ENCODE peak calls at places on chromosomes 7 and 10, in six cellular contexts. Y is suprapubic skin, N is A549, D is H1, F is K562, O is Peyer's patch. Z is an unnamed sample.

GRCh38 chr10:43409385-43410109 is 561 bp upstream of the HNRNPF start:
- DNase-seq in Y (no peak), N (no peak), D (no peak), F (no peak), O (peak; percentile 54), Z (peak; percentile 72)

GRCh38 chr10:13184726-13185514 is 23.6 kb downstream of the MCM10 start:
- DNase-seq in Y (no peak), N (no peak), D (no peak), F (no peak), O (no peak), Z (no peak)

GRCh38 chr10:79340646-79341244 is 6.5 kb upstream of the PPIF start:
- DNase-seq in Y (no peak), N (no peak), D (no peak), F (no peak), O (no peak), Z (no peak)

GRCh38 chr10:5618829-5619228 is 47.6 kb downstream of the ASB13 start:
- DNase-seq in Y (no peak), N (no peak), D (no peak), F (no peak), O (no peak), Z (no peak)

GRCh38 chr7:43701502-43701859 is 27.8 kb downstream of the COA1 start:
- DNase-seq in Y (no peak), N (no peak), D (no peak), F (no peak), O (no peak), Z (no peak)

GRCh38 chr10:49744091-49744685 is 17.9 kb downstream of the OGDHL start:
- DNase-seq in Y (no peak), N (no peak), D (no peak), F (no peak), O (no peak), Z (no peak)

GRCh38 chr10:1257226-1257625 is 201.0 kb downstream of the WDR37 start:
- DNase-seq in Y (no peak), N (no peak), D (no peak), F (no peak), O (no peak), Z (no peak)

GRCh38 chr10:112775892-112776679 is 174.0 kb upstream of the TCF7L2 start:
- DNase-seq in Y (no peak), N (no peak), D (no peak), F (no peak), O (no peak), Z (no peak)

GRCh38 chr7:48251766-48252165 is 80.5 kb downstream of the ABCA13 start:
- DNase-seq in Y (no peak), N (no peak), D (no peak), F (no peak), O (no peak), Z (no peak)

GRCh38 chr7:150404172-150404784 is 25.1 kb downstream of the ZNF775 start:
- DNase-seq in Y (peak; percentile 55), N (no peak), D (no peak), F (no peak), O (peak; percentile 35), Z (peak; percentile 80)

GRCh38 chr7:75994388-75995051 is at the start of gene TMEM120A:
- DNase-seq in Y (peak; percentile 97), N (peak; percentile 98), D (peak; percentile 97), F (peak; percentile 100), O (peak; percentile 97), Z (peak; percentile 92)
- TF ChIP-seq POLR2A in Y (peak; percentile 61), N (peak; percentile 76), D (peak; percentile 89), F (peak; percentile 82), O (peak; percentile 70), Z (peak; percentile 51)

GRCh38 chr10:73379064-73379748 is 20.5 kb upstream of the CFAP70 start:
- DNase-seq in Y (no peak), N (no peak), D (no peak), F (no peak), O (no peak), Z (no peak)
- TF ChIP-seq POLR2A in Y (no peak), N (no peak), D (no peak), F (no peak), O (no peak), Z (no peak)

DNA sequence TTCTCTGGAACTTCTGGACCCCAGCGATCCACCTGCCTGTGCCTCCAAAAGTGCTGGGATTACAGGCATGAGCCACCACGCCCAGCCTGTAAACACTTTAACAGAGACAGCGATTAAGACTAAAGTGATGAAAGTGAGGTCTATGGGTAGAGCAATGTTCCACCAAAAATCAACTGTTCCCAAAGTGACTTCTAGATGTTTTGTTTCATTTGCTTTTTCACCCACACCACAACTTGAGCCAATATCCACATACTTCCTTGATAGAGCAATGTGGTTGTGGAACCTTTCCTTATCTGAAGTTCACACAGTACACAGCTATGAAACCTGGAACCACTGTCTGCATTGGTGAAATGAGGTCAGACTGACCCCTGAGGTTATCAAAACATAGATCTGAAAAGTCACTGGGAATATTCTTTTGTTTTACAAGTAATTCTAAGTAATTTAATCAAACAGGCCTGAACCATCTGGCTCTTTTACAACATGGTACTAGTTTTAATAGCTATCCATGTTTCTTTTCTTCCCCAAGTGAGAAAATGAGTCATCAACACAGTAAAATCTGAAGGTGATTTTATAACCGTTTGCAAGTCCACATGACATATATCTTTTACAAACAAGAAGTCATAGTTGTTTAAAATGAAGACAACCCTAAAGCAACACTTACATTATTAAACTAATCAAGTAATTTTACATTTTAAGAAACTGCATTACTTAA is 80.2 kb downstream of the LRRC17 start:
- DNase-seq in Y (no peak), N (no peak), D (no peak), F (peak; percentile 80), O (no peak), Z (peak; percentile 41)
- TF ChIP-seq POLR2A in Y (no peak), N (no peak), D (no peak), F (peak; percentile 15), O (no peak), Z (no peak)

DNA sequence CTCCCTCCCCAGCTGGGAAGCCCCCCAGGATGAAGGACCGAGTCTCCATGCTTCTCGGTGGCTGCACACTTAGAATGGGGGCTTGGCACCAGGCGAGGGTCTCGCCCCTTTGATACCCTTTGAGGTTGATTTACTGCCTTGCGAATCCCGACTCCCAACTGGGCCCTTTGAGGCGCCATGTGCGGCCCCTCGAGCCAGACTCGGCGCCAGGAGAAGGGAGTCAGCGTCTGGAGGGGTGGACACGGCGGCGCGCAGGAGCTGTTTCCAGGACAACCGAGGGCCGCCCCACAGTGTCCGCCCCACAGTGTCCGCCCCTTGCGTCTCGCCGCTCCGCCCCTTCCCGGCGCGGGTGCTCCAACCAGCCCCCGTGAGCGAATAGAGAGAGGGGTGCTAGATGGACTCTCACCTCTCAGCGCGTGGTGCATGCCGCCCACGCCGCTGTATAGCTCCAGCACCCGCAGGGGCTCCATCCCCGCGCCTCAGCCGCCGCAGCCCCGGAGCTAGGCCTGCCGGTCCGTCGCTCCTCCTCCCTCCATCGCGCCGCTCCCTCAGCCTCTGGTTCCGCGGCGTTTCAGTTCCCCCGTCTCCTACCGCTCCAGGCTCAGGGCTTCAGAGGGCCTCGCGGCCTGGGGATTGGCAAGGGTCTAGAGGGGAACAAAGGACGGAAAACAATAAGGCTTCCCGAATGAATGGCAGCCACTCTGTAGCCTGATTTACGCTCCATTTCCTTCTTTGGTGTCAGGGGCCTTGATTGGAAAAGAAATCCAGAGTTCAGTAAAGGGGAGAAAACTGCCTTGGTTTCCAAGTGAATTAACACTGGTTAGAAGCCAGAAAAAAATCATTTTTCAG is at the start of gene TRDMT1:
- DNase-seq in Y (peak; percentile 93), N (peak; percentile 76), D (peak; percentile 90), F (peak; percentile 87), O (peak; percentile 78), Z (peak; percentile 91)
- TF ChIP-seq POLR2A in Y (peak; percentile 60), N (peak; percentile 51), D (peak; percentile 80), F (peak; percentile 83), O (no peak), Z (peak; percentile 62)

GRCh38 chr7:81484266-81484665 is 285.6 kb downstream of the HGF start:
- DNase-seq in Y (no peak), N (no peak), D (no peak), F (no peak), O (no peak), Z (peak; percentile 36)

GRCh38 chr7:81482600-81483186 is 287.2 kb downstream of the HGF start:
- DNase-seq in Y (no peak), N (peak; percentile 28), D (no peak), F (peak; percentile 26), O (no peak), Z (peak; percentile 38)

DNA sequence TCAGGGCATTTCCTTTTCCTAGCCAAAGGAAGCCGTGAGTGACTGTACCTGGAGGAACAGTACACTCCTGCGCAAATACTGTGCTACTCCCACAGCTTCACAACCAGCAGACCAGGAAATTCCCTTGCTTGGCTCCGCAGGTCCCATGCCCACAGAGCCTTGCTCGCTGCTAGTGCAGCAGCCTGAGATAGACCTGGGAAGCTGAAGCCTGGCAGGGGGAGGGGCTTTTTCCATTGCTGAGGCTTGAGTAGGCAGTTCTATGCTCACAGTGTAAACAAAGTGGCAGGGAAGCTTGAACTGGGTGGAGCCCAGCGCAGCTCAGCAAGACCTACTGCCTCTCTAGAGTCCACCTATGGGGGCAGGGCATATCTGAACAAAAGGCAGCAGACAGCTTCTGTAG is 291.2 kb downstream of the HGF start:
- DNase-seq in Y (no peak), N (no peak), D (no peak), F (no peak), O (no peak), Z (no peak)
- TF ChIP-seq POLR2A in Y (no peak), N (no peak), D (no peak), F (no peak), O (no peak), Z (no peak)